ENCODE peak calls at places on chromosomes 6 and 20, in seven cellular contexts. One of them, this sample, is unnamed.

GRCh38 chr20:61628480-61628879 is 376.4 kb downstream of the CDH4 start:
- DNase-seq in HCT116: no peak
- DNase-seq in SK-N-SH: peak; percentile 84
- DNase-seq in HepG2: no peak
- DNase-seq in GM12878: no peak
- DNase-seq in K562: no peak
- DNase-seq in H1: no peak
- DNase-seq in this sample: no peak

GRCh38 chr6:139521338-139521737 is 146.9 kb upstream of the CITED2 start:
- DNase-seq in HCT116: no peak
- DNase-seq in SK-N-SH: no peak
- DNase-seq in HepG2: no peak
- DNase-seq in GM12878: no peak
- DNase-seq in K562: no peak
- DNase-seq in H1: no peak
- DNase-seq in this sample: no peak

GRCh38 chr20:334578-334977 is 9.2 kb downstream of the SOX12 start:
- DNase-seq in HCT116: no peak
- DNase-seq in SK-N-SH: no peak
- DNase-seq in HepG2: no peak
- DNase-seq in GM12878: no peak
- DNase-seq in K562: no peak
- DNase-seq in H1: no peak
- DNase-seq in this sample: no peak

GRCh38 chr6:139135578-139136545 is 982 bp downstream of the HECA start:
- DNase-seq in HCT116: no peak
- DNase-seq in SK-N-SH: peak; percentile 73
- DNase-seq in HepG2: no peak
- DNase-seq in GM12878: no peak
- DNase-seq in K562: peak; percentile 60
- DNase-seq in H1: no peak
- DNase-seq in this sample: peak; percentile 11

GRCh38 chr20:13173201-13173600 is 47.9 kb upstream of the ISM1 start:
- DNase-seq in HCT116: no peak
- DNase-seq in SK-N-SH: no peak
- DNase-seq in HepG2: no peak
- DNase-seq in GM12878: no peak
- DNase-seq in K562: no peak
- DNase-seq in H1: no peak
- DNase-seq in this sample: peak; percentile 38

GRCh38 chr20:25508083-25508770 is 77.1 kb downstream of the NINL start:
- DNase-seq in HCT116: no peak
- DNase-seq in SK-N-SH: no peak
- DNase-seq in HepG2: peak; percentile 100
- DNase-seq in GM12878: no peak
- DNase-seq in K562: no peak
- DNase-seq in H1: no peak
- DNase-seq in this sample: no peak

GRCh38 chr6:145241039-145241438 is 494.3 kb downstream of the EPM2A start:
- DNase-seq in HCT116: no peak
- DNase-seq in SK-N-SH: no peak
- DNase-seq in HepG2: peak; percentile 26
- DNase-seq in GM12878: no peak
- DNase-seq in K562: no peak
- DNase-seq in H1: no peak
- DNase-seq in this sample: no peak

GRCh38 chr6:30100585-30101422 is 12.1 kb downstream of the TRIM31 start:
- DNase-seq in HCT116: no peak
- DNase-seq in SK-N-SH: peak; percentile 45
- DNase-seq in HepG2: peak; percentile 92
- DNase-seq in GM12878: no peak
- DNase-seq in K562: peak; percentile 61
- DNase-seq in H1: no peak
- DNase-seq in this sample: peak; percentile 75

GRCh38 chr6:29490552-29490951 is 2.8 kb upstream of the MAS1L start:
- DNase-seq in HCT116: no peak
- DNase-seq in SK-N-SH: no peak
- DNase-seq in HepG2: no peak
- DNase-seq in GM12878: no peak
- DNase-seq in K562: peak; percentile 25
- DNase-seq in H1: no peak
- DNase-seq in this sample: no peak

GRCh38 chr6:113050010-113050893 is 703.1 kb downstream of the RFPL4B start:
- DNase-seq in HCT116: no peak
- DNase-seq in SK-N-SH: no peak
- DNase-seq in HepG2: no peak
- DNase-seq in GM12878: no peak
- DNase-seq in K562: no peak
- DNase-seq in H1: no peak
- DNase-seq in this sample: no peak

GRCh38 chr6:11810854-11811643 is 32.4 kb upstream of the ADTRP start:
- DNase-seq in HCT116: no peak
- DNase-seq in SK-N-SH: no peak
- DNase-seq in HepG2: no peak
- DNase-seq in GM12878: no peak
- DNase-seq in K562: no peak
- DNase-seq in H1: no peak
- DNase-seq in this sample: no peak

GRCh38 chr6:47221565-47221964 is 88.1 kb downstream of the TNFRSF21 start:
- DNase-seq in HCT116: no peak
- DNase-seq in SK-N-SH: no peak
- DNase-seq in HepG2: no peak
- DNase-seq in GM12878: no peak
- DNase-seq in K562: no peak
- DNase-seq in H1: peak; percentile 61
- DNase-seq in this sample: no peak

GRCh38 chr6:106098383-106099234 is 12.5 kb downstream of the PRDM1 start:
- DNase-seq in HCT116: peak; percentile 38
- DNase-seq in SK-N-SH: no peak
- DNase-seq in HepG2: no peak
- DNase-seq in GM12878: peak; percentile 66
- DNase-seq in K562: peak; percentile 28
- DNase-seq in H1: no peak
- DNase-seq in this sample: no peak

GRCh38 chr20:61299088-61299487 is 47.0 kb downstream of the CDH4 start:
- DNase-seq in HCT116: no peak
- DNase-seq in SK-N-SH: no peak
- DNase-seq in HepG2: no peak
- DNase-seq in GM12878: no peak
- DNase-seq in K562: no peak
- DNase-seq in H1: no peak
- DNase-seq in this sample: no peak

GRCh38 chr6:106051241-106051640 is 34.9 kb upstream of the PRDM1 start:
- DNase-seq in HCT116: no peak
- DNase-seq in SK-N-SH: no peak
- DNase-seq in HepG2: no peak
- DNase-seq in GM12878: no peak
- DNase-seq in K562: no peak
- DNase-seq in H1: peak; percentile 53
- DNase-seq in this sample: no peak

GRCh38 chr6:56938634-56939294 is 16.1 kb upstream of the BEND6 start:
- DNase-seq in HCT116: peak; percentile 100
- DNase-seq in SK-N-SH: no peak
- DNase-seq in HepG2: peak; percentile 13
- DNase-seq in GM12878: no peak
- DNase-seq in K562: no peak
- DNase-seq in H1: no peak
- DNase-seq in this sample: no peak

GRCh38 chr6:26159417-26160273 is 72.4 kb downstream of the HFE start:
- DNase-seq in HCT116: no peak
- DNase-seq in SK-N-SH: no peak
- DNase-seq in HepG2: no peak
- DNase-seq in GM12878: peak; percentile 45
- DNase-seq in K562: no peak
- DNase-seq in H1: no peak
- DNase-seq in this sample: no peak

GRCh38 chr20:25057234-25058050 is 497 bp downstream of the ACSS1 start:
- DNase-seq in HCT116: no peak
- DNase-seq in SK-N-SH: peak; percentile 79
- DNase-seq in HepG2: no peak
- DNase-seq in GM12878: no peak
- DNase-seq in K562: peak; percentile 27
- DNase-seq in H1: no peak
- DNase-seq in this sample: peak; percentile 80

DNA sequence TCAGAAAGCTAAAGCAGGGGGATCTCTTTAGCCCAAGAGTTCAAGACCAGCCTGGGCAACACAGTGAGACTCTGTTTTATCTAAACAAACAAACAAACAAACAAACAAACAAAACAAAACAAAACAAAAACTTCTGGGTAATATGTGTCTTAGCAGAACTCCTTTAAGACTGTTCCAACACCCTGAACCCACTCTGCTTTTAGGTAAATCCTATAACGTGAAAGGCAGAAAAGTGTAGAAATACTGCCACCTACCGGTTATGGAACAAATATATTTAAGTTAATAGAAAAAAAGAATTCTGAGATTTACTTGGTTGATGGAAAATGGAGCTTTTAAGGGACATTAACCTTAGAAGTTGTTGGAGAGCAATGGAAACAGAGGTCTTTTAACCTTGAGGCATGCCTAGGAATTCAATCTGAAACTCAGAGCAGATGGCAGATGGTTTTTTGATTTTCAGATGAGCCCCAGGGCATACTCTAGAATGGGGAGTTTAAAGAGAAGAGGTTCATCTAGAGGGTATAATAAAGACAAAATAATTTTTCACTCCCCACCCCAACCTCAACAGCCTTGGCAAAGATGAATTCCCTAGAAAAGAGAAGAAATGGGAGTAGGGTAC is 38.5 kb downstream of the SOD2 start:
- DNase-seq in HCT116: peak; percentile 41
- DNase-seq in SK-N-SH: peak; percentile 41
- DNase-seq in HepG2: peak; percentile 65
- DNase-seq in GM12878: peak; percentile 12
- DNase-seq in K562: peak; percentile 45
- DNase-seq in H1: no peak
- DNase-seq in this sample: peak; percentile 68
- TF ChIP-seq JUND in HCT116: no peak
- TF ChIP-seq JUND in SK-N-SH: no peak
- TF ChIP-seq JUND in HepG2: no peak
- TF ChIP-seq JUND in GM12878: no peak
- TF ChIP-seq JUND in K562: no peak
- TF ChIP-seq JUND in H1: no peak
- TF ChIP-seq JUND in this sample: no peak

GRCh38 chr6:149830731-149831379 is 33.3 kb downstream of the LRP11 start:
- DNase-seq in HCT116: no peak
- DNase-seq in SK-N-SH: no peak
- DNase-seq in HepG2: no peak
- DNase-seq in GM12878: no peak
- DNase-seq in K562: no peak
- DNase-seq in H1: no peak
- DNase-seq in this sample: no peak
- TF ChIP-seq JUND in HCT116: no peak
- TF ChIP-seq JUND in SK-N-SH: no peak
- TF ChIP-seq JUND in HepG2: no peak
- TF ChIP-seq JUND in GM12878: no peak
- TF ChIP-seq JUND in K562: no peak
- TF ChIP-seq JUND in H1: no peak
- TF ChIP-seq JUND in this sample: no peak

GRCh38 chr6:128857806-128858205 is 25.1 kb upstream of the LAMA2 start:
- DNase-seq in HCT116: no peak
- DNase-seq in SK-N-SH: no peak
- DNase-seq in HepG2: no peak
- DNase-seq in GM12878: no peak
- DNase-seq in K562: no peak
- DNase-seq in H1: no peak
- DNase-seq in this sample: no peak

GRCh38 chr6:128863983-128864382 is 19.0 kb upstream of the LAMA2 start:
- DNase-seq in HCT116: no peak
- DNase-seq in SK-N-SH: no peak
- DNase-seq in HepG2: no peak
- DNase-seq in GM12878: no peak
- DNase-seq in K562: no peak
- DNase-seq in H1: no peak
- DNase-seq in this sample: no peak

GRCh38 chr6:128860782-128861181 is 22.2 kb upstream of the LAMA2 start:
- DNase-seq in HCT116: no peak
- DNase-seq in SK-N-SH: no peak
- DNase-seq in HepG2: no peak
- DNase-seq in GM12878: no peak
- DNase-seq in K562: no peak
- DNase-seq in H1: no peak
- DNase-seq in this sample: no peak
- TF ChIP-seq JUND in HCT116: no peak
- TF ChIP-seq JUND in SK-N-SH: no peak
- TF ChIP-seq JUND in HepG2: no peak
- TF ChIP-seq JUND in GM12878: no peak
- TF ChIP-seq JUND in K562: no peak
- TF ChIP-seq JUND in H1: no peak
- TF ChIP-seq JUND in this sample: no peak

GRCh38 chr20:37999526-38000263 is 33.6 kb downstream of the TTI1 start:
- DNase-seq in HCT116: no peak
- DNase-seq in SK-N-SH: no peak
- DNase-seq in HepG2: no peak
- DNase-seq in GM12878: no peak
- DNase-seq in K562: no peak
- DNase-seq in H1: no peak
- DNase-seq in this sample: no peak

GRCh38 chr20:38002422-38002821 is 30.8 kb downstream of the TTI1 start:
- DNase-seq in HCT116: no peak
- DNase-seq in SK-N-SH: peak; percentile 68
- DNase-seq in HepG2: no peak
- DNase-seq in GM12878: no peak
- DNase-seq in K562: peak; percentile 35
- DNase-seq in H1: no peak
- DNase-seq in this sample: no peak

GRCh38 chr20:38000293-38000692 is 33.0 kb downstream of the TTI1 start:
- DNase-seq in HCT116: no peak
- DNase-seq in SK-N-SH: no peak
- DNase-seq in HepG2: no peak
- DNase-seq in GM12878: no peak
- DNase-seq in K562: peak; percentile 35
- DNase-seq in H1: no peak
- DNase-seq in this sample: no peak

GRCh38 chr20:38001981-38002380 is 31.3 kb downstream of the TTI1 start:
- DNase-seq in HCT116: no peak
- DNase-seq in SK-N-SH: no peak
- DNase-seq in HepG2: no peak
- DNase-seq in GM12878: no peak
- DNase-seq in K562: peak; percentile 42
- DNase-seq in H1: no peak
- DNase-seq in this sample: no peak

DNA sequence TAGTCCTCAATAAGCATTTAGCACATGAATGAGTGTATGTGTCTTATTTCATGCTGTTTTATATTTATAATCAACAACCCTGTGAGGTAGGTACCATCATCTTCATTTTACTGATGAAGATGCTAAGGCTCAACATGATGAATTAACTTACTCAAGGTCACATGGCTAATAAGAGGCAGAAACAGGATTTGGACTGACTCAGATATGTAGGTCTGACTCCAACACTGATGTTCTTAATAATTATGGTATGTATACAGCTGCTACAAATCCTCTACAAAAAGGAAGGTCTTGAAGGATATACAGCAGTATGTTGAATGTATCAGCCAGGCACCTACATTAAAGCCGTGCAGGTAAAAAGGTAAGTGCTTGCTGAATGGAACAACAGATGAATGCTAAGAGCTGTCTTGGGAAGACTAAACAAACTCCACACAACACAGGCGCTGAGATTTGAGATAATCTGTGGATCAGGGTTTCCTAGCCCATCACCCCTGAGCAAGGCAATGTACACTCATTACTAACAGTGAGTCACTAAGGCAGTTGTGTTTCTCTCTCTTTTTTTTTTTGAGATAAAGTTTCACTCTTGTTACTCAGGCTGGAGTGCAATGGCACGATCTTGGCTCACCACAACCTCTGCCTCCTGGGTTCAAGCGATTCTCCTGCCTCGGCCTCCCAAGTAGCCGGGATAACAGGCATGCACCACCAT is 31.9 kb downstream of the TTI1 start:
- DNase-seq in HCT116: no peak
- DNase-seq in SK-N-SH: no peak
- DNase-seq in HepG2: no peak
- DNase-seq in GM12878: no peak
- DNase-seq in K562: no peak
- DNase-seq in H1: no peak
- DNase-seq in this sample: no peak
- TF ChIP-seq JUND in HCT116: no peak
- TF ChIP-seq JUND in SK-N-SH: peak; percentile 67
- TF ChIP-seq JUND in HepG2: no peak
- TF ChIP-seq JUND in GM12878: no peak
- TF ChIP-seq JUND in K562: no peak
- TF ChIP-seq JUND in H1: no peak
- TF ChIP-seq JUND in this sample: no peak